ENCODE peak calls at places on chromosomes 7 and 10, in six cellular contexts. N is spleen, B is heart right ventricle, G is upper lobe of right lung, Z is GM23248, M is hepatocyte. U is an unnamed sample.
A peak's percentile ranks its signal among the peaks of the same experiment; 100 is the strongest.

GRCh38 chr7:43491984-43492383 is 90.9 kb upstream of the STK17A start:
- DNase-seq in N (no peak), B (no peak), G (no peak), Z (peak; percentile 90), M (no peak), U (no peak)

GRCh38 chr7:30937426-30937825 is 25.8 kb downstream of the AQP1 start:
- DNase-seq in N (no peak), B (no peak), G (no peak), Z (no peak), M (no peak), U (no peak)

GRCh38 chr10:1183033-1183396 is 126.8 kb downstream of the WDR37 start:
- DNase-seq in N (peak; percentile 58), B (no peak), G (peak; percentile 53), Z (no peak), M (peak; percentile 30), U (no peak)

GRCh38 chr10:4840151-4840550 is 14.1 kb downstream of the AKR1E2 start:
- DNase-seq in N (no peak), B (no peak), G (no peak), Z (no peak), M (no peak), U (no peak)

GRCh38 chr10:128877936-128878335 is 589.1 kb upstream of the MGMT start:
- DNase-seq in N (no peak), B (no peak), G (no peak), Z (no peak), M (no peak), U (no peak)

GRCh38 chr10:124053971-124054370 is 39.4 kb downstream of the CHST15 start:
- DNase-seq in N (no peak), B (no peak), G (no peak), Z (no peak), M (no peak), U (no peak)

GRCh38 chr7:10128748-10129147 is 844.9 kb upstream of the PHF14 start:
- DNase-seq in N (no peak), B (no peak), G (no peak), Z (no peak), M (peak; percentile 23), U (no peak)

GRCh38 chr7:129793506-129794310 is 159.1 kb downstream of the UBE2H start:
- DNase-seq in N (peak; percentile 47), B (no peak), G (no peak), Z (no peak), M (no peak), U (no peak)

GRCh38 chr7:49791089-49791741 is 17.8 kb downstream of the VWC2 start:
- DNase-seq in N (no peak), B (peak; percentile 33), G (no peak), Z (no peak), M (peak; percentile 50), U (peak; percentile 45)

GRCh38 chr7:36730046-36730445 is 5.8 kb upstream of the AOAH start:
- DNase-seq in N (no peak), B (no peak), G (no peak), Z (no peak), M (no peak), U (no peak)

GRCh38 chr10:75019360-75019759 is 92.1 kb upstream of the SAMD8 start:
- DNase-seq in N (no peak), B (no peak), G (no peak), Z (peak; percentile 59), M (no peak), U (no peak)

GRCh38 chr10:132351611-132352010 is 19.6 kb downstream of the LRRC27 start:
- DNase-seq in N (peak; percentile 65), B (no peak), G (peak; percentile 42), Z (no peak), M (no peak), U (no peak)

GRCh38 chr7:140646931-140647647 is 6.5 kb upstream of the DENND2A start:
- DNase-seq in N (peak; percentile 81), B (no peak), G (peak; percentile 63), Z (peak; percentile 63), M (peak; percentile 57), U (no peak)

GRCh38 chr10:44971419-44971818 is 7.2 kb downstream of the DEPP1 start:
- DNase-seq in N (peak; percentile 79), B (no peak), G (no peak), Z (no peak), M (no peak), U (no peak)

GRCh38 chr10:132885451-132886210 is 56.7 kb downstream of the CFAP46 start:
- DNase-seq in N (peak; percentile 59), B (no peak), G (peak; percentile 63), Z (no peak), M (no peak), U (no peak)

GRCh38 chr7:84393776-84394175 is 199.2 kb upstream of the SEMA3A start:
- DNase-seq in N (no peak), B (no peak), G (no peak), Z (peak; percentile 66), M (no peak), U (no peak)

GRCh38 chr10:11849908-11850307 is 26.8 kb downstream of the PROSER2 start:
- DNase-seq in N (no peak), B (no peak), G (peak; percentile 45), Z (no peak), M (no peak), U (no peak)

GRCh38 chr7:158473238-158473637 is 114.4 kb downstream of the PTPRN2 start:
- DNase-seq in N (no peak), B (no peak), G (peak; percentile 34), Z (no peak), M (no peak), U (no peak)

GRCh38 chr7:23907012-23907411 is 197.0 kb downstream of the STK31 start:
- DNase-seq in N (no peak), B (no peak), G (no peak), Z (no peak), M (no peak), U (no peak)

GRCh38 chr7:27126596-27127327 is 3.8 kb downstream of the HOXA4 start:
- DNase-seq in N (no peak), B (no peak), G (no peak), Z (no peak), M (no peak), U (no peak)

GRCh38 chr10:113273151-113273876 is 279.5 kb upstream of the HABP2 start:
- DNase-seq in N (peak; percentile 80), B (peak; percentile 32), G (peak; percentile 70), Z (peak; percentile 52), M (no peak), U (no peak)

GRCh38 chr7:26459794-26460193 is 168.1 kb downstream of the SNX10 start:
- DNase-seq in N (no peak), B (no peak), G (no peak), Z (no peak), M (no peak), U (no peak)

DNA sequence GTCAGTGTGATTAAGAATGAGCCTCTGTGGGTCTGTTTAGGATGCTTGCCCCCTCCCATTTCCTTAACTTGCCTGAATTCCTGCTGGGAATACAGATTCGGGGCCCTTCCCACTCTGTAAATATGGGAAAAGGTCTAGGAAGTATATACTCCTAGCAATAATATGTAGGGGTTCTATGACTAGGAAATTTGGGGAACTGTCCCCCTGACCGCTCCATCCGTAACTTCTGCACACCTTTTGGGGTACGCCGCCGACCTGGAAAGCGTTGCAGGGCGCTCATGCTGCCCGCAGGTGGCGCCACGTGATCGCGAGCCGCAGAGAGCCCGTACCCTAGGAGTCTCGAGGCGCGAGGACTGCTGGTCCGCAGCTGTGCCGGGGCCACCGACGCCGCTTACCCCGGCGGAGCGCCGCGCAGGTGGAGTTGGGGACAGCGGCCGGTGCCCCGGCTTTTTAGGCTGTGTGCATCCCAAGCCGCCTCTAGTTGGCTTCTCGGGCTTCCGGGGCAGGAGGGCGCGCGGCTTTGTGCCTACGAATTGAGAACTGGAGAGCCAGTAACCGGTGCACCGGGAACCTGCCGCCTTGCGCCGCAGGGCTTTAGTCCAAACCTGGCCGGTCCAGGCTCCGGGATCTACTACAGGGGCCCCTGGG is 656 bp upstream of the CNNM2 start:
- DNase-seq in N (peak; percentile 97), B (peak; percentile 80), G (peak; percentile 92), Z (peak; percentile 88), M (peak; percentile 92), U (no peak)
- H3K4me1 ChIP-seq in N (peaks cover 40% of the 10 kb centered on the region), B (peaks cover 47% of the 10 kb centered on the region), G (peaks cover 21% of the 10 kb centered on the region), Z (no peaks in the 10 kb centered on the region), M (peaks cover 18% of the 10 kb centered on the region), U (peaks cover 7% of the 10 kb centered on the region)

DNA sequence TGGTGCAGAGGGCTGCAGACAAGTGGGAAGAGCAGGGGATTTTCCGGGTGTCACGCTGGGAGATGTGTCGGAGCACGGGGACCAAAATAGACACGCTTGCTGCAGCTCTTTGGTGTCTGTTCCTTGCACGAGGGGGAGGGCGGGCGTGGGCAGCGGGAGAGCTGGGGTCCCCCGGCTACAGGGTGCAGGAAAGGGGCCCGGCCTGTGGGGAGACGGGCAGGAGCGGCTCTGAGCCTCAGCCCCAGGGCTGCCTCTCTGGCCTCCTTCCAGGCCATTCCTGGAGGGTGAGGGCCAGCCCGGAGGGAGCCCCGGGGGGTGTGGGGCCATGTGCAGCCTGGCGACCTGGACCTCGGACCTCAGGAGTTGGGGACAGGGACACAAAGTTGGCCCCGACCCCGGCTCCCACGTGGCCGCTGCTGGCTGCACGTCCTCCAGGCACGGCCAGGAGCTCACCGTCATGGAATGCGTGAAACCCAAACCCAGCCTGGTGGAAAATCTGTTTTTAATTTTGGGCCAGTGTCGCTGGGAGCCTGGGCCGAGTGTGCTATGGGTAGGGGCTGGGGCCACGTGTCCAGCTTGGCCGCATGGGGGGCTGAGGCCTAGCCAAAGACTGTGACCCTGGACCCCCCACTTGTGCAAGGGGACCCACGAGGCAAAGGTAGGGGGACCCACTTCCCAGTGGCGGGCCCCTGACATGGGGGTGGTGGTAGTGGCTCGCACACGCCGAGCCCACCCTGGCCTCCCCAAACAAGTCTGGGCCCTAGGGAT is 6.6 kb downstream of the TTYH3 start:
- DNase-seq in N (peak; percentile 79), B (peak; percentile 49), G (no peak), Z (peak; percentile 92), M (no peak), U (no peak)
- H3K27ac ChIP-seq in N (peak overlapping the region; percentile 71), B (peak overlapping the region; percentile 96), G (peak overlapping the region; percentile 36), Z (peak overlapping the region; percentile 75), M (peak overlapping the region; percentile 85), U (no peak overlapping the region)

DNA sequence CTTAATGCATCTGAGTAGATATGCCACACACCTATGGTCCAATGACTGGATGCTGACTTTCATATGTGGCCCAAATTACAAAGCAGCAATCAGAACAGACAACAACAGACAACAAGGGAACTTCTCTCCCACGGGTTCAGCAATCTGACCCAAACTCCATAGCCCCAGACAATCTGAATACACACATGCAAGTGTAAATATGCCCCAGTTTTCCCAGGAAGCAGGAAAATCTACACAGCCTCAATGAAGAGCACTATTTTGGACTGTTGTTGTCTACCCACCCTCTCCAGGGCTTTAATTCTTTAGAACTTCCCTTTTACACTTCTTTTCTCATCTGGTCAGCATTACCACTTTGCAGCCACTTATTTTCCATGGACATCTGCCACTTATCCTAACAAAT is 2.0 kb upstream of the CCNY start:
- DNase-seq in N (no peak), B (no peak), G (no peak), Z (no peak), M (no peak), U (no peak)
- H3K4me1 ChIP-seq in N (peaks cover 80% of the 10 kb centered on the region), B (peaks cover 69% of the 10 kb centered on the region), G (peaks cover 34% of the 10 kb centered on the region), Z (peaks cover 39% of the 10 kb centered on the region), M (peaks cover 48% of the 10 kb centered on the region), U (no peaks in the 10 kb centered on the region)

GRCh38 chr10:43940898-43941777 is 292.5 kb upstream of the ZNF32 start:
- DNase-seq in N (peak; percentile 42), B (no peak), G (no peak), Z (no peak), M (no peak), U (no peak)

GRCh38 chr10:43939389-43939938 is 290.8 kb upstream of the ZNF32 start:
- DNase-seq in N (peak; percentile 29), B (no peak), G (no peak), Z (no peak), M (peak; percentile 1), U (no peak)

GRCh38 chr10:43939939-43940810 is 291.5 kb upstream of the ZNF32 start:
- DNase-seq in N (peak; percentile 18), B (peak; percentile 49), G (peak; percentile 17), Z (no peak), M (peak; percentile 23), U (no peak)

GRCh38 chr10:43942096-43942885 is 293.6 kb upstream of the ZNF32 start:
- DNase-seq in N (peak; percentile 54), B (no peak), G (peak; percentile 40), Z (peak; percentile 17), M (no peak), U (no peak)

GRCh38 chr10:43938810-43939209 is 290.1 kb upstream of the ZNF32 start:
- DNase-seq in N (peak; percentile 58), B (no peak), G (peak; percentile 46), Z (no peak), M (peak; percentile 0), U (no peak)
- H3K27ac ChIP-seq in N (no peak overlapping the region), B (no peak overlapping the region), G (no peak overlapping the region), Z (no peak overlapping the region), M (no peak overlapping the region), U (no peak overlapping the region)

U was measured in iPS DF 6.9.